ENCODE peak calls at places on chromosomes 1 and 21, in eight cellular contexts. V is stimulated activated CD8-positive, alpha-beta memory T cell treated with anti-CD3 and anti-CD28 coated beads, Interleukin-15, amount 100 ng/mL, for 48 hours; J is Calu3; A is ovary; H is NCI-H1417 treated with DMSO at 0.1 percent for 48 hours; L is astrocyte of the spinal cord; B is omental fat pad; O is naive thymus-derived CD8-positive, alpha-beta T cell. P is an unnamed sample.

GRCh38 chr21:43290529-43291346 is 121.9 kb downstream of the CRYAA start:
- DNase-seq in A (no peak), O (no peak), H (no peak), L (no peak), J (no peak), V (no peak), B (no peak), P (no peak)

GRCh38 chr1:234264832-234265231 is 108.4 kb upstream of the COA6 start:
- DNase-seq in A (no peak), H (no peak), J (no peak), V (no peak), O (no peak), B (no peak), L (no peak), P (no peak)

GRCh38 chr1:212699104-212699838 is 369 bp downstream of the BATF3 start:
- DNase-seq in B (no peak), V (peak; percentile 60), H (no peak), J (peak; percentile 80), L (peak; percentile 24), A (peak; percentile 31), O (peak; percentile 39), P (peak; percentile 26)

GRCh38 chr1:157115851-157116734 is 16.5 kb upstream of the ETV3L start:
- DNase-seq in L (no peak), V (no peak), H (no peak), O (no peak), A (no peak), B (no peak), J (no peak), P (no peak)

GRCh38 chr1:15965228-15965767 is 10.6 kb downstream of the ZBTB17 start:
- DNase-seq in H (no peak), J (no peak), A (no peak), O (no peak), L (no peak), V (no peak), B (no peak), P (no peak)

GRCh38 chr1:201999625-202000238 is 10.7 kb upstream of the ELF3 start:
- DNase-seq in V (no peak), J (peak; percentile 65), A (no peak), H (no peak), B (no peak), O (peak; percentile 10), L (peak; percentile 40), P (no peak)

GRCh38 chr1:36845802-36846201 is 188.5 kb downstream of the GRIK3 start:
- DNase-seq in L (no peak), A (no peak), B (no peak), J (no peak), H (no peak), O (no peak), V (no peak), P (no peak)

GRCh38 chr1:10170362-10170665 is 40.1 kb upstream of the KIF1B start:
- DNase-seq in H (no peak), L (peak; percentile 12), V (no peak), B (no peak), O (no peak), J (no peak), A (no peak), P (no peak)

GRCh38 chr1:70084314-70084915 is 121.0 kb downstream of the LRRC40 start:
- DNase-seq in B (no peak), V (no peak), H (no peak), O (no peak), A (no peak), J (no peak), L (no peak), P (no peak)

GRCh38 chr1:183872406-183872805 is 67.5 kb downstream of the RGL1 start:
- DNase-seq in B (no peak), J (no peak), A (no peak), V (no peak), H (no peak), L (no peak), O (no peak), P (no peak)

GRCh38 chr1:247118946-247119446 is 14.8 kb upstream of the ZNF669 start:
- DNase-seq in L (peak; percentile 8), B (no peak), A (no peak), J (peak; percentile 27), H (no peak), O (peak; percentile 25), V (no peak), P (no peak)

GRCh38 chr1:167936930-167937708 is at the start of gene MPC2:
- DNase-seq in J (peak; percentile 69), V (peak; percentile 48), A (peak; percentile 83), O (peak; percentile 74), H (no peak), L (peak; percentile 79), B (peak; percentile 52), P (peak; percentile 56)